ENCODE peak calls at places on chromosomes 6 and 20, in eight cellular contexts. D, U, T, Z, F, M, K and X are unnamed samples.

GRCh38 chr6:37861452-37861851 is 41.9 kb downstream of the ZFAND3 start:
- DNase-seq in D (no peak), U (no peak), T (no peak), Z (no peak), F (no peak), M (no peak), K (no peak), X (no peak)

GRCh38 chr6:63307581-63308246 is 12.1 kb downstream of the LGSN start:
- DNase-seq in D (no peak), U (peak; percentile 5), T (no peak), Z (peak; percentile 55), F (no peak), M (no peak), K (no peak), X (no peak)

GRCh38 chr20:36988494-36988966 is 37.0 kb upstream of the SAMHD1 start:
- DNase-seq in D (no peak), U (peak; percentile 16), T (no peak), Z (no peak), F (no peak), M (no peak), K (no peak), X (no peak)

GRCh38 chr6:21996425-21997207 is 300.2 kb downstream of the PRL start:
- DNase-seq in D (no peak), U (peak; percentile 62), T (no peak), Z (no peak), F (no peak), M (no peak), K (no peak), X (no peak)

GRCh38 chr20:37534401-37535157 is 6.9 kb upstream of the BLCAP start:
- DNase-seq in D (peak; percentile 68), U (peak; percentile 46), T (peak; percentile 43), Z (peak; percentile 86), F (no peak), M (no peak), K (peak; percentile 43), X (peak; percentile 65)

GRCh38 chr6:18488526-18489270 is 101.5 kb downstream of the RNF144B start:
- DNase-seq in D (peak; percentile 52), U (peak; percentile 89), T (no peak), Z (no peak), F (no peak), M (no peak), K (no peak), X (no peak)

GRCh38 chr6:170211404-170212025 is 79.4 kb downstream of the DLL1 start:
- DNase-seq in D (no peak), U (no peak), T (peak; percentile 10), Z (no peak), F (no peak), M (no peak), K (no peak), X (peak; percentile 24)

GRCh38 chr6:154358019-154358545 is 1.5 kb upstream of the IPCEF1 start:
- DNase-seq in D (no peak), U (no peak), T (no peak), Z (no peak), F (no peak), M (no peak), K (no peak), X (no peak)

GRCh38 chr20:32777177-32777956 is 15.2 kb downstream of the DNMT3B start:
- DNase-seq in D (no peak), U (peak; percentile 21), T (no peak), Z (peak; percentile 39), F (no peak), M (no peak), K (peak; percentile 89), X (no peak)

GRCh38 chr6:145749632-145750031 is 14.3 kb upstream of the EPM2A start:
- DNase-seq in D (peak; percentile 54), U (peak; percentile 77), T (no peak), Z (no peak), F (no peak), M (no peak), K (no peak), X (no peak)

GRCh38 chr20:54681869-54682268 is 206.5 kb downstream of the DOK5 start:
- DNase-seq in D (no peak), U (no peak), T (no peak), Z (peak; percentile 33), F (no peak), M (no peak), K (no peak), X (no peak)

GRCh38 chr20:56606174-56606945 is 22.7 kb upstream of the TFAP2C start:
- DNase-seq in D (peak; percentile 98), U (no peak), T (no peak), Z (no peak), F (no peak), M (no peak), K (no peak), X (no peak)

GRCh38 chr20:58389324-58389967 is 417 bp downstream of the VAPB start:
- DNase-seq in D (peak; percentile 42), U (peak; percentile 18), T (peak; percentile 49), Z (peak; percentile 77), F (no peak), M (no peak), K (peak; percentile 11), X (peak; percentile 28)

GRCh38 chr6:158803733-158804143 is 15.4 kb downstream of the EZR start:
- DNase-seq in D (peak; percentile 95), U (no peak), T (no peak), Z (peak; percentile 7), F (no peak), M (no peak), K (no peak), X (no peak)
- H3K4me1 ChIP-seq in D (peaks cover 96% of the 10 kb centered on the region), U (peaks cover 23% of the 10 kb centered on the region), T (peaks cover 54% of the 10 kb centered on the region), Z (no peaks in the 10 kb centered on the region), F (peaks cover 46% of the 10 kb centered on the region), M (no peaks in the 10 kb centered on the region), K (peaks cover 58% of the 10 kb centered on the region), X (peaks cover 23% of the 10 kb centered on the region)

GRCh38 chr20:46406986-46407670 is 713 bp upstream of the ELMO2 start:
- DNase-seq in D (no peak), U (peak; percentile 16), T (peak; percentile 66), Z (peak; percentile 42), F (peak; percentile 69), M (peak; percentile 86), K (peak; percentile 93), X (peak; percentile 51)

GRCh38 chr20:46408281-46408731 is 1.9 kb upstream of the ELMO2 start:
- DNase-seq in D (peak; percentile 66), U (no peak), T (no peak), Z (no peak), F (no peak), M (no peak), K (no peak), X (no peak)

GRCh38 chr20:46402236-46402886 is 4.1 kb downstream of the ELMO2 start:
- DNase-seq in D (no peak), U (peak; percentile 61), T (no peak), Z (no peak), F (no peak), M (no peak), K (no peak), X (no peak)

GRCh38 chr20:46407671-46407996 is 1.2 kb upstream of the ELMO2 start:
- DNase-seq in D (no peak), U (no peak), T (no peak), Z (no peak), F (no peak), M (no peak), K (peak; percentile 51), X (no peak)

GRCh38 chr20:46406200-46406985 is at the start of gene ELMO2:
- DNase-seq in D (peak; percentile 93), U (peak; percentile 92), T (peak; percentile 98), Z (peak; percentile 99), F (peak; percentile 95), M (peak; percentile 96), K (peak; percentile 97), X (peak; percentile 98)
- TF ChIP-seq CTCF in D (peak; percentile 49), U (no peak), T (peak; percentile 24), Z (no peak), F (peak; percentile 32), M (peak; percentile 30), K (peak; percentile 30), X (no peak)

GRCh38 chr6:11139051-11139960 is 27.8 kb upstream of the ERVFRD-1 start:
- DNase-seq in D (peak; percentile 42), U (peak; percentile 47), T (no peak), Z (no peak), F (no peak), M (no peak), K (no peak), X (no peak)

GRCh38 chr6:11143394-11144371 is 32.2 kb upstream of the ERVFRD-1 start:
- DNase-seq in D (peak; percentile 46), U (peak; percentile 93), T (peak; percentile 49), Z (no peak), F (peak; percentile 30), M (no peak), K (no peak), X (peak; percentile 69)

GRCh38 chr6:11144393-11144829 is 32.9 kb upstream of the ERVFRD-1 start:
- DNase-seq in D (peak; percentile 59), U (peak; percentile 47), T (peak; percentile 73), Z (peak; percentile 84), F (peak; percentile 75), M (peak; percentile 72), K (peak; percentile 53), X (peak; percentile 79)

GRCh38 chr6:11142296-11143027 is 30.9 kb upstream of the ERVFRD-1 start:
- DNase-seq in D (no peak), U (no peak), T (no peak), Z (no peak), F (no peak), M (no peak), K (no peak), X (no peak)

DNA sequence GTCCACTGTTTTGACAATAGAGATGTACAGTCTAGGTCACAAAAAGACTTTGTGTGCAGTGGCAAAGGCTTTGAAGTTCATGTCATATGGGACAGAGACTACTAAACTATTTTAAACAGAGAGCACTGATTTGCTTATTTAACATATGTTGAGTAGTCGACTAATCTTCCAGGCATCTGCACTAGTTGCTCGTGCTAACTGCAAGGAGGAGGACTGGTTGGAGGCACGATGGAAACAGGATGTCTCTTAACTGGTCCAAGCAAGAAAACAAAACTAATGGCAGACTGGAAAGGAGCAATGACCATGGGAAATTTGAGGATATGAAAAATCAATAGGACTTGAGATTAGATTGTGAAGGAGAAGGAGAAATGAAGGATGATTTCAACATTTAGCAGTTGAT is 28.5 kb upstream of the ERVFRD-1 start:
- DNase-seq in D (no peak), U (no peak), T (no peak), Z (no peak), F (no peak), M (no peak), K (no peak), X (no peak)
- H3K27ac ChIP-seq in D (no peak overlapping the region), U (no peak overlapping the region), T (no peak overlapping the region), Z (no peak overlapping the region), F (no peak overlapping the region), M (no peak overlapping the region), K (no peak overlapping the region), X (no peak overlapping the region)

GRCh38 chr6:167679791-167680604 is 146.7 kb upstream of the AFDN start:
- DNase-seq in D (no peak), U (no peak), T (no peak), Z (peak; percentile 29), F (no peak), M (no peak), K (no peak), X (no peak)
- H3K4me1 ChIP-seq in D (no peaks in the 10 kb centered on the region), U (peaks cover 27% of the 10 kb centered on the region), T (peaks cover 63% of the 10 kb centered on the region), Z (peaks cover 42% of the 10 kb centered on the region), F (peaks cover 64% of the 10 kb centered on the region), M (no peaks in the 10 kb centered on the region), K (peaks cover 16% of the 10 kb centered on the region), X (peaks cover 18% of the 10 kb centered on the region)